ENCODE peak calls at places on chromosome 19, in four cellular contexts. T, P, N and E are unnamed samples.

GRCh38 chr19:46000497-46001246 is 5.4 kb downstream of the CCDC61 start:
- DNase-seq in N (peak; percentile 70), P (no peak), T (no peak), E (peak; percentile 5)

GRCh38 chr19:4088975-4089374 is 22.3 kb upstream of the ZBTB7A start:
- DNase-seq in T (no peak), N (peak; percentile 69), P (no peak), E (no peak)

GRCh38 chr19:4019578-4019977 is 12.0 kb downstream of the PIAS4 start:
- DNase-seq in T (no peak), P (no peak), N (no peak), E (no peak)

GRCh38 chr19:35068941-35069634 is 27.6 kb downstream of the HPN start:
- DNase-seq in P (no peak), N (no peak), T (no peak), E (no peak)

GRCh38 chr19:45402469-45403070 is 2.3 kb downstream of the PPP1R13L start:
- DNase-seq in T (no peak), N (peak; percentile 27), P (no peak), E (no peak)

GRCh38 chr19:52188822-52189744 is 769 bp upstream of the PPP2R1A start:
- DNase-seq in P (no peak), T (no peak), N (no peak), E (no peak)

GRCh38 chr19:50686310-50687032 is 33.1 kb downstream of the SHANK1 start:
- DNase-seq in P (no peak), N (no peak), T (no peak), E (no peak)

GRCh38 chr19:40607898-40608621 is 6.9 kb downstream of the LTBP4 start:
- DNase-seq in T (no peak), P (no peak), N (no peak), E (no peak)

GRCh38 chr19:42277821-42278809 is 9.1 kb downstream of the CIC start:
- DNase-seq in P (no peak), T (no peak), N (no peak), E (no peak)

GRCh38 chr19:29519146-29519545 is 6.6 kb upstream of the VSTM2B start:
- DNase-seq in T (no peak), N (no peak), P (no peak), E (no peak)

GRCh38 chr19:29682236-29682895 is 17.1 kb downstream of the PLEKHF1 start:
- DNase-seq in T (no peak), P (no peak), N (no peak), E (no peak)

GRCh38 chr19:29665826-29666633 is 769 bp downstream of the PLEKHF1 start:
- DNase-seq in N (peak; percentile 31), P (no peak), T (peak; percentile 93), E (peak; percentile 85)

GRCh38 chr19:34677386-34678084 is at the start of gene ZNF302:
- DNase-seq in P (peak; percentile 90), N (peak; percentile 94), T (peak; percentile 98), E (peak; percentile 96)

GRCh38 chr19:51078104-51078503 is 4.6 kb downstream of the KLK14 start:
- DNase-seq in P (no peak), T (no peak), N (no peak), E (no peak)

GRCh38 chr19:52991021-52991420 is 22.7 kb upstream of the ERVV-1 start:
- DNase-seq in T (no peak), N (no peak), P (no peak), E (peak; percentile 6)

GRCh38 chr19:47004012-47004465 is 15.6 kb upstream of the NPAS1 start:
- DNase-seq in T (no peak), P (no peak), N (no peak), E (no peak)

GRCh38 chr19:47003611-47003935 is 16.1 kb upstream of the NPAS1 start:
- DNase-seq in N (no peak), T (no peak), P (no peak), E (no peak)

GRCh38 chr19:47005164-47005641 is 14.4 kb upstream of the NPAS1 start:
- DNase-seq in T (no peak), P (no peak), N (no peak), E (no peak)

GRCh38 chr19:47006496-47006895 is 13.1 kb upstream of the NPAS1 start:
- DNase-seq in P (no peak), T (no peak), N (no peak), E (no peak)

GRCh38 chr19:47005873-47006272 is 13.8 kb upstream of the NPAS1 start:
- DNase-seq in N (no peak), P (no peak), T (no peak), E (peak; percentile 19)
- H3K4me3 ChIP-seq in N (no peak overlapping the region), P (no peak overlapping the region), T (no peak overlapping the region), E (no peak overlapping the region)

GRCh38 chr19:1057185-1057857 is 9.6 kb upstream of the ARHGAP45 start:
- DNase-seq in T (no peak), N (peak; percentile 53), P (no peak), E (peak; percentile 75)
- TF ChIP-seq CTCF in T (no peak), N (no peak), P (no peak), E (no peak)

DNA sequence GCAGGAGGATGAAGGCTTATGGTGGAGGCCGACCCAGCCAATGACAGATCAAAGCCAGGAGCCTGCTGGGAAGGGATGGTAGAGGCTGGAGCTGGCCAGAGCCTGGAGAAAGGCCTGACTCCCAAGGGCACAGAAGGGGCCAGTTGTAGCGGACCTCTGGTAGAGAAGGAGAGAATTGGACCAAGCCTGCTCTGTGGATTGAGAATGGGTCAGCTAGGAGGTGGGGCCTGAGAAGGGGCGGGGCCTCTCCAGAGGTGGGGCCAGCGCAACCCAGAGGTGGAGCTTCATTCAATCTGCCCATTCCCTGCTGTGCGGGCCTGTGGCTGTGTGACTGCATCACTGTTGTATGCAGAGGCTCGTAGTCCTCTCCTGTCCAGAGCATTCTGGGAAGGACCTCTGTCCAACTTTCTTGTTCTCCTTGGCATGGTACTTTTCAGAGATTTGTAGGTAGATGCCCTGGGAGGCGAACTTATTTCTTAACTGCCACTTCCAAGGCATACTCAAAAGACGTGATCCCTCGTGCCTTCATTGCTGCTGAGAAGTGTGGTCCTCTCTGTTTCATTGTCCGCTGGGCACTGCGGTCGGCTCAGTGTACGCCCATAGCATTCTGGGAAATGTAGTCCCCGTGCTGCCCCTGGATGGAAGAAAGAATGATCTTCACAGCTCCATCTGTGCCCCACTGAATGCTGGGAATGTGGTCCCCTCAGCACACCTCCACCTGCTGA is 6.7 kb downstream of the GRIN2D start:
- DNase-seq in N (peak; percentile 28), T (peak; percentile 81), P (no peak), E (peak; percentile 91)
- H3K4me3 ChIP-seq in N (no peak overlapping the region), T (peak overlapping the region; percentile 19), P (peak overlapping the region; percentile 14), E (peak overlapping the region; percentile 47)

DNA sequence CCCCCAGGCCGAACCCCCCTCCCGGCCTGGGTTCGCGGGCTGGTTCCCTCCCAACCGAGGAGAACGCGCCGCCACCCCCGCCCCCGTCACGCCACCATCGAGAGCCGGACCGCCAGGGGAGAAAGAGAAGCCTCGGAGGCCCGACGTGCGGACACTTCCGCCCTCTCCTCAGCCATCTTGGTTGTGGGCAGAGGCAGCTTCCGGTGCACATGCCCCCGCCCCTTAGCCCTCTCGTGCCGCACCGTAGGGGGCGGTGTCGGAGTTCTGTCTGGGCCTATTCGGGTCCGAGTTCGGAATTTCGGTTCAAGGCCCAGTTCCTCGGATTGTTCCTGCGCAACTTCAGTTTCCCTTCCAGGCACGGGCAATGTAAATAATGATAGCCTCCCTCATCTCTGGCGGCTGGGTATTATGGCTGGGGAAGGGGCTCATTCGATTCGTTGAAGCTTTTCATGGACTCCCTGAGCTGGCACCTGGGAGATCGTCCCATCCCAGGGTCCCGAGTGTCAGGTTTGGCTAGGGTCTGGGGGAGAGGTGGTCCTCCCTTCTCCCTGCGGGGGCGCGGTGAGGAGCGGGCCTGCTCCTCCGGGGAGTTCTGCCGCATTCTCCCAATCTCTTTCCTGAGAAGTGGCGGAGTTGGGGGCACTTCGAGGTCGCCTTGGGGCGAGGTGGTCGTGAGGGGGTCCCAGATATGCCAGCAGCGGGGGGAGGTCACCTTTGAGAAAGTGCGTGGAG is at the start of the genes IER2 and STX10:
- DNase-seq in N (peak; percentile 94), T (peak; percentile 99), P (peak; percentile 84), E (peak; percentile 92)
- TF ChIP-seq CTCF in N (peak; percentile 51), T (peak; percentile 41), P (peak; percentile 60), E (peak; percentile 38)

GRCh38 chr19:664913-665443 is 2.0 kb upstream of the RNF126 start:
- DNase-seq in T (peak; percentile 86), N (peak; percentile 79), P (no peak), E (peak; percentile 63)
- H3K4me3 ChIP-seq in T (peak overlapping the region; percentile 27), N (no peak overlapping the region), P (peak overlapping the region; percentile 34), E (no peak overlapping the region)

GRCh38 chr19:6374179-6374709 is 1.5 kb downstream of the PSPN start:
- DNase-seq in P (no peak), T (no peak), N (no peak), E (no peak)

GRCh38 chr19:6373096-6373812 is 660 bp downstream of the ALKBH7 start:
- DNase-seq in T (peak; percentile 99), N (peak; percentile 98), P (peak; percentile 90), E (peak; percentile 97)

GRCh38 chr19:6374711-6375410 is 872 bp downstream of the PSPN start:
- DNase-seq in P (no peak), N (no peak), T (no peak), E (no peak)

GRCh38 chr19:6373813-6374108 is 1.2 kb downstream of the ALKBH7 start:
- DNase-seq in T (no peak), P (no peak), N (no peak), E (no peak)

DNA sequence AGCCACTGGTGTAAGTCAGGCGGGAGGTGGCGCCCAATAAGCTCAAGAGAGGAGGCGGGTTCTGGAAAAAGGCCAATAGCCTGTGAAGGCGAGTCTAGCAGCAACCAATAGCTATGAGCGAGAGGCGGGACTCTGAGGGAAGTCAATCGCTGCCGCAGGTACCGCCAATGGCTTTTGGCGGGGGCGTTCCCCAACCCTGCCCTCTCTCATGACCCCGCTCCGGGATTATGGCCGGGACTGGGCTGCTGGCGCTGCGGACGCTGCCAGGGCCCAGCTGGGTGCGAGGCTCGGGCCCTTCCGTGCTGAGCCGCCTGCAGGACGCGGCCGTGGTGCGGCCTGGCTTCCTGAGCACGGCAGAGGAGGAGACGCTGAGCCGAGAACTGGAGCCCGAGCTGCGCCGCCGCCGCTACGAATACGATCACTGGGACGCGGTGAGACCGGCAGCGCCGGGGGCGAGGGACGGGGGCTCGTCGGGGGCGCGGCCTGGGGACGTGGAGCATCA is at the start of gene ALKBH7:
- DNase-seq in T (peak; percentile 100), P (peak; percentile 100), N (peak; percentile 96), E (peak; percentile 100)
- TF ChIP-seq CTCF in T (no peak), P (no peak), N (no peak), E (no peak)

GRCh38 chr19:7832009-7832408 is 2.0 kb downstream of the EVI5L start:
- DNase-seq in N (no peak), P (no peak), T (no peak), E (no peak)
- H3K4me3 ChIP-seq in N (no peak overlapping the region), P (no peak overlapping the region), T (no peak overlapping the region), E (no peak overlapping the region)

DNA sequence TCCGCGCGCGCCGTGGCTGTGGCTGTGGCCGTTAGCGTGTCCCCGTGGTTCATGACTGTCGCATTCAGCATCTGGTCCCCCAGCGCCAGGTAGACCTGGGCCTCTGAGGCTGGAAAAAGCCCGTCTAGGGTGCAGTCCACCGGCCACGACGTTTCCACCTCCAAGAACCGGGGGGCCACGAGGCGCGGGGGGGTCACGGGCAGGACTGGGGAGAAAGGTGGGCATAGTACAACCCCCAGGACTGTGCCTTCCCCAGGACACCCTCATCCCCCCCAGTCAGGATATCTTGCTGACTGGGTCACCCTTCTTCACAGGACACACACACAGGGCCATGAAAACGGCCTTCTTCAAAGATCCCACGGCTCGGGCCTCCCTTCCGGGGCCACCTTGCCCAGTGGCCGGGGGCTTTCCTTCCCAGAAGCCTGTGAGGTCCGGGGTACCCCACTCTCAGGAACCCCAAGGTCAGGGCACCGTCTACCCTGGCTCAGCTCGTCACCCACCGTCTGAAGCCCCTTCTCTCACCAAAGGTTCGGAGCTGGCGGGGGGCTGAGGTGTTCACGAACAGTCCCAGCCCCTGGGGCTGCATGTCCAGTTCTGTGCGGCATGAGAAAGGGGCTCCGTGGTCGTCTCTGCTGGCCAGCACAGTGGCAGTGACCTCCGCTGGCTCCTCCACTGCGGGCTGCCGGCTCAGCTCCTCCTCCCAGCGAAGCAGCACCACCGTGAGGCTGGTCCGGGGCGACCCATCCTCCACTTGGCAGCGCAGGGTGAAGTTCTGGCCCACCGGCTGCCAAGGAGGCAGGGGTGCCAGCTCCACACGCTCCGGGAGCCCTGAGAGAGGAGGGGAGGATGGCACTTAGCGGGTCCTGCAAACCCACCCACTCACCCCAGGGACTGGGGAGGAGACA is 2.1 kb upstream of the RAVER1 start:
- DNase-seq in N (no peak), P (no peak), T (no peak), E (no peak)
- TF ChIP-seq CTCF in N (no peak), P (peak; percentile 15), T (no peak), E (no peak)